ENCODE peak calls at places on chromosomes 12 and 14, in four cellular contexts. One of them, this sample, is unnamed.

GRCh38 chr12:130706311-130706710 is 9.8 kb downstream of the RIMBP2 start:
- DNase-seq in fibroblast of pulmonary artery: no peak
- DNase-seq in progenitor cell of endocrine pancreas: no peak
- DNase-seq in AG04450: no peak
- DNase-seq in this sample: no peak

GRCh38 chr14:23631702-23632460 is 4.3 kb upstream of the DHRS2 start:
- DNase-seq in fibroblast of pulmonary artery: peak
- DNase-seq in progenitor cell of endocrine pancreas: peak
- DNase-seq in AG04450: peak
- DNase-seq in this sample: peak

GRCh38 chr14:99137913-99138571 is 134.0 kb downstream of the BCL11B start:
- DNase-seq in fibroblast of pulmonary artery: no peak
- DNase-seq in progenitor cell of endocrine pancreas: no peak
- DNase-seq in AG04450: no peak
- DNase-seq in this sample: no peak

GRCh38 chr14:50225067-50225973 is 6.1 kb downstream of the SOS2 start:
- DNase-seq in fibroblast of pulmonary artery: peak
- DNase-seq in progenitor cell of endocrine pancreas: no peak
- DNase-seq in AG04450: peak
- DNase-seq in this sample: no peak

GRCh38 chr14:97306133-97306784 is 509.1 kb downstream of the VRK1 start:
- DNase-seq in fibroblast of pulmonary artery: no peak
- DNase-seq in progenitor cell of endocrine pancreas: no peak
- DNase-seq in AG04450: no peak
- DNase-seq in this sample: no peak

GRCh38 chr12:15603461-15604085 is 185.6 kb downstream of the EPS8 start:
- DNase-seq in fibroblast of pulmonary artery: no peak
- DNase-seq in progenitor cell of endocrine pancreas: no peak
- DNase-seq in AG04450: no peak
- DNase-seq in this sample: no peak

GRCh38 chr14:56119221-56119967 is 1.2 kb downstream of the PELI2 start:
- DNase-seq in fibroblast of pulmonary artery: peak
- DNase-seq in progenitor cell of endocrine pancreas: peak
- DNase-seq in AG04450: no peak
- DNase-seq in this sample: peak

GRCh38 chr12:55814257-55814656 is 3.3 kb downstream of the SARNP start:
- DNase-seq in fibroblast of pulmonary artery: no peak
- DNase-seq in progenitor cell of endocrine pancreas: no peak
- DNase-seq in AG04450: no peak
- DNase-seq in this sample: no peak

GRCh38 chr14:32932921-32933622 is 5.6 kb upstream of the NPAS3 start:
- DNase-seq in fibroblast of pulmonary artery: no peak
- DNase-seq in progenitor cell of endocrine pancreas: peak
- DNase-seq in AG04450: no peak
- DNase-seq in this sample: peak

GRCh38 chr14:89443002-89443660 is 26.1 kb upstream of the FOXN3 start:
- DNase-seq in fibroblast of pulmonary artery: peak
- DNase-seq in progenitor cell of endocrine pancreas: no peak
- DNase-seq in AG04450: no peak
- DNase-seq in this sample: no peak

GRCh38 chr12:131499160-131499863 is 211.6 kb upstream of the SFSWAP start:
- DNase-seq in fibroblast of pulmonary artery: no peak
- DNase-seq in progenitor cell of endocrine pancreas: no peak
- DNase-seq in AG04450: no peak
- DNase-seq in this sample: no peak

GRCh38 chr14:35879141-35879648 is 53.1 kb downstream of the BRMS1L start:
- DNase-seq in fibroblast of pulmonary artery: peak
- DNase-seq in progenitor cell of endocrine pancreas: no peak
- DNase-seq in AG04450: no peak
- DNase-seq in this sample: no peak

GRCh38 chr12:6752181-6752930 is 585 bp downstream of the MLF2 start:
- DNase-seq in fibroblast of pulmonary artery: peak
- DNase-seq in progenitor cell of endocrine pancreas: no peak
- DNase-seq in AG04450: no peak
- DNase-seq in this sample: peak

GRCh38 chr12:53378705-53379388 is 1.1 kb upstream of the SP1 start:
- DNase-seq in fibroblast of pulmonary artery: no peak
- DNase-seq in progenitor cell of endocrine pancreas: no peak
- DNase-seq in AG04450: no peak
- DNase-seq in this sample: no peak

GRCh38 chr14:94395900-94396574 is 7.6 kb upstream of the SERPINA1 start:
- DNase-seq in fibroblast of pulmonary artery: no peak
- DNase-seq in progenitor cell of endocrine pancreas: peak
- DNase-seq in AG04450: no peak
- DNase-seq in this sample: no peak

GRCh38 chr12:94793191-94793595 is 142.8 kb upstream of the TMCC3 start:
- DNase-seq in fibroblast of pulmonary artery: no peak
- DNase-seq in progenitor cell of endocrine pancreas: no peak
- DNase-seq in AG04450: no peak
- DNase-seq in this sample: peak

GRCh38 chr12:31228811-31229792 is 96.8 kb downstream of the SINHCAF start:
- DNase-seq in fibroblast of pulmonary artery: no peak
- DNase-seq in progenitor cell of endocrine pancreas: no peak
- DNase-seq in AG04450: no peak
- DNase-seq in this sample: no peak

GRCh38 chr12:96117460-96117859 is 76.7 kb upstream of the ELK3 start:
- DNase-seq in fibroblast of pulmonary artery: no peak
- DNase-seq in progenitor cell of endocrine pancreas: no peak
- DNase-seq in AG04450: no peak
- DNase-seq in this sample: no peak

GRCh38 chr12:113831016-113831415 is 135.1 kb downstream of the RBM19 start:
- DNase-seq in fibroblast of pulmonary artery: peak
- DNase-seq in progenitor cell of endocrine pancreas: no peak
- DNase-seq in AG04450: peak
- DNase-seq in this sample: no peak

GRCh38 chr12:85310456-85311076 is 30.5 kb downstream of the ALX1 start:
- DNase-seq in fibroblast of pulmonary artery: peak
- DNase-seq in progenitor cell of endocrine pancreas: no peak
- DNase-seq in AG04450: no peak
- DNase-seq in this sample: no peak

GRCh38 chr14:92692822-92693226 is 55.6 kb downstream of the LGMN start:
- DNase-seq in fibroblast of pulmonary artery: peak
- DNase-seq in progenitor cell of endocrine pancreas: no peak
- DNase-seq in AG04450: no peak
- DNase-seq in this sample: no peak

GRCh38 chr12:31750747-31751039 is 21.9 kb upstream of the AMN1 start:
- DNase-seq in fibroblast of pulmonary artery: no peak
- DNase-seq in progenitor cell of endocrine pancreas: no peak
- DNase-seq in AG04450: no peak
- DNase-seq in this sample: no peak

GRCh38 chr12:57836442-57837375 is 9.8 kb downstream of the CTDSP2 start:
- DNase-seq in fibroblast of pulmonary artery: peak
- DNase-seq in progenitor cell of endocrine pancreas: no peak
- DNase-seq in AG04450: peak
- DNase-seq in this sample: peak

GRCh38 chr12:122061253-122061652 is 17.3 kb upstream of the MLXIP start:
- DNase-seq in fibroblast of pulmonary artery: no peak
- DNase-seq in progenitor cell of endocrine pancreas: no peak
- DNase-seq in AG04450: no peak
- DNase-seq in this sample: no peak

GRCh38 chr12:122064780-122065588 is 13.6 kb upstream of the MLXIP start:
- DNase-seq in fibroblast of pulmonary artery: peak
- DNase-seq in progenitor cell of endocrine pancreas: no peak
- DNase-seq in AG04450: no peak
- DNase-seq in this sample: peak

GRCh38 chr12:122062832-122063690 is 15.5 kb upstream of the MLXIP start:
- DNase-seq in fibroblast of pulmonary artery: peak
- DNase-seq in progenitor cell of endocrine pancreas: no peak
- DNase-seq in AG04450: no peak
- DNase-seq in this sample: peak

GRCh38 chr12:122063691-122064033 is 14.9 kb upstream of the MLXIP start:
- DNase-seq in fibroblast of pulmonary artery: no peak
- DNase-seq in progenitor cell of endocrine pancreas: no peak
- DNase-seq in AG04450: no peak
- DNase-seq in this sample: no peak

DNA sequence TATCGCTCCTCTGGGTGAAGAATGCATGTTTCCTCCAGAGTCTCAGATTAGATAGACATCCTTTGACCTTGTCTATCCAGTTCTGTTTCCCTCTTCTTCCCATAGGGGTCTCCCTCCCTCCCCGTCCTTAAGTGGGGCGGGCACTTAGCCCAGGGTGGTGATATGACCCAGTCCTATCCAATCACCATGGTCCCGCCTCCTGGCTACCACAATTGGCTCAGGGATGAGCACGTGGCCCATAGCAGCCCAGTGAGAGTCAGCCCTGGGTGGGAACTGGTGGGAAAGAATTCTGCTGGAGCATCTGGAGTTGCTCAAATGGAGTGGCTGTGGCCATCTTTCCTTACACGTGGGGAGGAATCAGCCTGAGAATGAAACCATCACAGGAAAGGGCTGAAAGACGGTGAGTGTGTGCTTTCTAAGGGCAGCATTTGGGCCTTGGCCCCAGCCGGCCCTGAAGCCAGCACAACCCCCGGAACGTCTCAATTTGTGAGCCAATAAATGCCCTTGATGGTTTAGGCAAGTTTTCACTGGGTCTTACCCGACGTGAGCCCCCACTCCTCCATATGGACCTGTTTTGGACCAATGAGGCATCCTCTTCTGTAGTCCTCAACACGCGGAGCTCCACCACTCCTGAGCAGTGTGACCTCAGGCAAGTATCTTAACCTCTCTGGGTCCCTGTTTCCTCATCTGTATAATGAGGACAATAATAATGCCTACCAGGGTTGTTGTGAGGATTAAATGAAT is 14.3 kb upstream of the MLXIP start:
- DNase-seq in fibroblast of pulmonary artery: peak
- DNase-seq in progenitor cell of endocrine pancreas: peak
- DNase-seq in AG04450: no peak
- DNase-seq in this sample: peak
- TF ChIP-seq CTCF in fibroblast of pulmonary artery: peak
- TF ChIP-seq CTCF in progenitor cell of endocrine pancreas: peak
- TF ChIP-seq CTCF in AG04450: peak
- TF ChIP-seq CTCF in this sample: peak

GRCh38 chr12:24705741-24706358 is 243.1 kb downstream of the BCAT1 start:
- DNase-seq in fibroblast of pulmonary artery: peak
- DNase-seq in progenitor cell of endocrine pancreas: no peak
- DNase-seq in AG04450: no peak
- DNase-seq in this sample: no peak
- TF ChIP-seq CTCF in fibroblast of pulmonary artery: no peak
- TF ChIP-seq CTCF in progenitor cell of endocrine pancreas: no peak
- TF ChIP-seq CTCF in AG04450: no peak
- TF ChIP-seq CTCF in this sample: no peak

GRCh38 chr12:119459481-119459880 is 125.0 kb downstream of the CCDC60 start:
- DNase-seq in fibroblast of pulmonary artery: no peak
- DNase-seq in progenitor cell of endocrine pancreas: no peak
- DNase-seq in AG04450: no peak
- DNase-seq in this sample: no peak

GRCh38 chr12:119460876-119461275 is 126.3 kb downstream of the CCDC60 start:
- DNase-seq in fibroblast of pulmonary artery: no peak
- DNase-seq in progenitor cell of endocrine pancreas: no peak
- DNase-seq in AG04450: no peak
- DNase-seq in this sample: no peak

GRCh38 chr12:119457251-119457650 is 122.7 kb downstream of the CCDC60 start:
- DNase-seq in fibroblast of pulmonary artery: no peak
- DNase-seq in progenitor cell of endocrine pancreas: no peak
- DNase-seq in AG04450: no peak
- DNase-seq in this sample: no peak

GRCh38 chr12:119463211-119463914 is 128.8 kb downstream of the CCDC60 start:
- DNase-seq in fibroblast of pulmonary artery: no peak
- DNase-seq in progenitor cell of endocrine pancreas: no peak
- DNase-seq in AG04450: no peak
- DNase-seq in this sample: no peak

DNA sequence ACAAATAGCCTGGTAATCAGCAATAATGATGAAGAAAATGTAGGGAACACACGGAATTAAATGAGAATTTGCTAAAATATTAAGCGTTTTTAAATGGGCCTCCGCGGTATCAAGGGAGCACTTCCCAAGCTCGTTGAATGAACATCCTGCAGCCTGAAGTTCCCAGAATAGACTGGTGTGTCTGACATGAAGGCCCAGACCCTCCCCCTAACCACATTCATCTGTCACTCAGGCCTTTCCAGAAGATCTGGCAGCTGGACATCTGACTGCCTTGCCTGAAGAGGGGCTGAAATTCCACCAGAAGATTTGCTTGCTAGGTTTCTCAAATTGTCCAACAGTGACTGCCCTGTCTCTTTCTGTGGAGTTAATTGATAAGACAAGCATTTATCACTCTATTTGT is 127.3 kb downstream of the CCDC60 start:
- DNase-seq in fibroblast of pulmonary artery: no peak
- DNase-seq in progenitor cell of endocrine pancreas: no peak
- DNase-seq in AG04450: no peak
- DNase-seq in this sample: no peak
- TF ChIP-seq CTCF in fibroblast of pulmonary artery: no peak
- TF ChIP-seq CTCF in progenitor cell of endocrine pancreas: no peak
- TF ChIP-seq CTCF in AG04450: no peak
- TF ChIP-seq CTCF in this sample: no peak

GRCh38 chr12:100668939-100669536 is 95.6 kb downstream of the GAS2L3 start:
- DNase-seq in fibroblast of pulmonary artery: peak
- DNase-seq in progenitor cell of endocrine pancreas: peak
- DNase-seq in AG04450: peak
- DNase-seq in this sample: peak
- TF ChIP-seq CTCF in fibroblast of pulmonary artery: peak
- TF ChIP-seq CTCF in progenitor cell of endocrine pancreas: peak
- TF ChIP-seq CTCF in AG04450: peak
- TF ChIP-seq CTCF in this sample: peak

DNA sequence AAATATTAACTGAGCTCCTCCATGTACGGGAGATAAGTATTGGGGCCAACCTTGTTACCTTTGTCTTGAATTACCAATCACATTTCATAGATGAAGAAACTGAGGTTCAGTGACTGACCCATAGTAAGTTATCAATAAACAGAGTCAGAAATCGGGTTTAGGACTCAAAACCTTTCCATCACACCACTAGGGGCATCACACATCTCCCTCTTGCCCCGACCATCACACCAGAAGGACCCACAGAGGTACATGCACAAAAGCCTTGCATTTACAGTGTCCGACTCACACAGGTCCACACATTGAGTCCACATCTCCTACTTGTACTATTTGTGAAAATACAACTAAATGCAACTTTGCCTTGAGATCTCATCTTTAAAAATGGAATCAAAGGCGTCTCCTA is 29.4 kb downstream of the KCNA5 start:
- DNase-seq in fibroblast of pulmonary artery: no peak
- DNase-seq in progenitor cell of endocrine pancreas: no peak
- DNase-seq in AG04450: no peak
- DNase-seq in this sample: no peak
- TF ChIP-seq CTCF in fibroblast of pulmonary artery: peak
- TF ChIP-seq CTCF in progenitor cell of endocrine pancreas: peak
- TF ChIP-seq CTCF in AG04450: no peak
- TF ChIP-seq CTCF in this sample: no peak